ENCODE peak calls at places on chromosomes 16 and 17, in seven cellular contexts. One of them, this sample, is unnamed. For H3K36me3 and H3K4me1, the result is how much of the 10 kb centered on the place peaks cover.

GRCh38 chr17:57073626-57074025 is 11.4 kb upstream of the AKAP1 start:
- DNase-seq in GM23338: no peak
- DNase-seq in astrocyte: no peak
- DNase-seq in effector memory CD4-positive, alpha-beta T cell: no peak
- DNase-seq in cardiac muscle cell: no peak
- DNase-seq in mucosa of descending colon: no peak
- DNase-seq in OCI-LY7: no peak
- DNase-seq in this sample: no peak

GRCh38 chr17:68204736-68205135 is 43.1 kb upstream of the AMZ2 start:
- DNase-seq in GM23338: no peak
- DNase-seq in astrocyte: no peak
- DNase-seq in effector memory CD4-positive, alpha-beta T cell: no peak
- DNase-seq in cardiac muscle cell: no peak
- DNase-seq in mucosa of descending colon: no peak
- DNase-seq in OCI-LY7: peak
- DNase-seq in this sample: peak

GRCh38 chr17:28350271-28350670 is 7.1 kb downstream of the POLDIP2 start:
- DNase-seq in GM23338: no peak
- DNase-seq in astrocyte: no peak
- DNase-seq in effector memory CD4-positive, alpha-beta T cell: no peak
- DNase-seq in cardiac muscle cell: no peak
- DNase-seq in mucosa of descending colon: no peak
- DNase-seq in OCI-LY7: no peak
- DNase-seq in this sample: no peak

GRCh38 chr17:7590743-7591142 is 849 bp upstream of the SOX15 start:
- DNase-seq in GM23338: peak
- DNase-seq in astrocyte: peak
- DNase-seq in effector memory CD4-positive, alpha-beta T cell: no peak
- DNase-seq in cardiac muscle cell: no peak
- DNase-seq in mucosa of descending colon: no peak
- DNase-seq in OCI-LY7: no peak
- DNase-seq in this sample: no peak

GRCh38 chr17:48002920-48003685 is 32.2 kb downstream of the CDK5RAP3 start:
- DNase-seq in GM23338: peak
- DNase-seq in astrocyte: no peak
- DNase-seq in effector memory CD4-positive, alpha-beta T cell: no peak
- DNase-seq in cardiac muscle cell: no peak
- DNase-seq in mucosa of descending colon: no peak
- DNase-seq in OCI-LY7: no peak
- DNase-seq in this sample: no peak

GRCh38 chr17:59638553-59638952 is 18.9 kb downstream of the CLTC start:
- DNase-seq in GM23338: no peak
- DNase-seq in astrocyte: no peak
- DNase-seq in effector memory CD4-positive, alpha-beta T cell: no peak
- DNase-seq in cardiac muscle cell: no peak
- DNase-seq in mucosa of descending colon: no peak
- DNase-seq in OCI-LY7: no peak
- DNase-seq in this sample: no peak

GRCh38 chr16:84143081-84143480 is 1.9 kb downstream of the HSDL1 start:
- DNase-seq in GM23338: no peak
- DNase-seq in astrocyte: no peak
- DNase-seq in effector memory CD4-positive, alpha-beta T cell: no peak
- DNase-seq in cardiac muscle cell: no peak
- DNase-seq in mucosa of descending colon: no peak
- DNase-seq in OCI-LY7: no peak
- DNase-seq in this sample: no peak

GRCh38 chr16:57533366-57533617 is 3.1 kb downstream of the CCDC102A start:
- DNase-seq in GM23338: no peak
- DNase-seq in astrocyte: no peak
- DNase-seq in effector memory CD4-positive, alpha-beta T cell: no peak
- DNase-seq in cardiac muscle cell: no peak
- DNase-seq in mucosa of descending colon: no peak
- DNase-seq in OCI-LY7: no peak
- DNase-seq in this sample: no peak

GRCh38 chr16:87254271-87254670 is 62.9 kb downstream of the C16orf95 start:
- DNase-seq in GM23338: no peak
- DNase-seq in astrocyte: no peak
- DNase-seq in effector memory CD4-positive, alpha-beta T cell: no peak
- DNase-seq in cardiac muscle cell: no peak
- DNase-seq in mucosa of descending colon: no peak
- DNase-seq in OCI-LY7: no peak
- DNase-seq in this sample: no peak

GRCh38 chr16:12170103-12171025 is 193.8 kb downstream of the SNX29 start:
- DNase-seq in GM23338: no peak
- DNase-seq in astrocyte: peak
- DNase-seq in effector memory CD4-positive, alpha-beta T cell: no peak
- DNase-seq in cardiac muscle cell: peak
- DNase-seq in mucosa of descending colon: no peak
- DNase-seq in OCI-LY7: no peak
- DNase-seq in this sample: no peak

GRCh38 chr17:7910711-7911110 is 5.4 kb downstream of the RNF227 start:
- DNase-seq in GM23338: no peak
- DNase-seq in astrocyte: no peak
- DNase-seq in effector memory CD4-positive, alpha-beta T cell: no peak
- DNase-seq in cardiac muscle cell: no peak
- DNase-seq in mucosa of descending colon: no peak
- DNase-seq in OCI-LY7: no peak
- DNase-seq in this sample: no peak

GRCh38 chr16:16120382-16121184 is 102.7 kb downstream of the ABCC6 start:
- DNase-seq in GM23338: no peak
- DNase-seq in astrocyte: no peak
- DNase-seq in effector memory CD4-positive, alpha-beta T cell: no peak
- DNase-seq in cardiac muscle cell: peak
- DNase-seq in mucosa of descending colon: peak
- DNase-seq in OCI-LY7: no peak
- DNase-seq in this sample: no peak

GRCh38 chr16:29756654-29757053 is 10.9 kb upstream of the C16orf54 start:
- DNase-seq in GM23338: no peak
- DNase-seq in astrocyte: peak
- DNase-seq in effector memory CD4-positive, alpha-beta T cell: no peak
- DNase-seq in cardiac muscle cell: peak
- DNase-seq in mucosa of descending colon: no peak
- DNase-seq in OCI-LY7: no peak
- DNase-seq in this sample: no peak

GRCh38 chr17:56597495-56597990 is 4.0 kb downstream of the NOG start:
- DNase-seq in GM23338: peak
- DNase-seq in astrocyte: no peak
- DNase-seq in effector memory CD4-positive, alpha-beta T cell: no peak
- DNase-seq in cardiac muscle cell: no peak
- DNase-seq in mucosa of descending colon: no peak
- DNase-seq in OCI-LY7: no peak
- DNase-seq in this sample: peak

GRCh38 chr17:7475764-7476422 is 3.5 kb downstream of the ZBTB4 start:
- DNase-seq in GM23338: no peak
- DNase-seq in astrocyte: no peak
- DNase-seq in effector memory CD4-positive, alpha-beta T cell: no peak
- DNase-seq in cardiac muscle cell: no peak
- DNase-seq in mucosa of descending colon: peak
- DNase-seq in OCI-LY7: no peak
- DNase-seq in this sample: no peak

GRCh38 chr17:32490101-32490482 is 3.3 kb downstream of the CDK5R1 start:
- DNase-seq in GM23338: peak
- DNase-seq in astrocyte: no peak
- DNase-seq in effector memory CD4-positive, alpha-beta T cell: no peak
- DNase-seq in cardiac muscle cell: no peak
- DNase-seq in mucosa of descending colon: peak
- DNase-seq in OCI-LY7: no peak
- DNase-seq in this sample: no peak

GRCh38 chr16:53429221-53429943 is 4.9 kb upstream of the RBL2 start:
- DNase-seq in GM23338: no peak
- DNase-seq in astrocyte: peak
- DNase-seq in effector memory CD4-positive, alpha-beta T cell: no peak
- DNase-seq in cardiac muscle cell: peak
- DNase-seq in mucosa of descending colon: no peak
- DNase-seq in OCI-LY7: no peak
- DNase-seq in this sample: no peak

GRCh38 chr17:35716897-35717839 is 14.3 kb upstream of the RASL10B start:
- DNase-seq in GM23338: no peak
- DNase-seq in astrocyte: peak
- DNase-seq in effector memory CD4-positive, alpha-beta T cell: no peak
- DNase-seq in cardiac muscle cell: peak
- DNase-seq in mucosa of descending colon: no peak
- DNase-seq in OCI-LY7: no peak
- DNase-seq in this sample: no peak
- H3K36me3 ChIP-seq in GM23338: under half
- H3K36me3 ChIP-seq in astrocyte: under half
- H3K36me3 ChIP-seq in effector memory CD4-positive, alpha-beta T cell: under half
- H3K36me3 ChIP-seq in cardiac muscle cell: under half
- H3K36me3 ChIP-seq in mucosa of descending colon: under half
- H3K36me3 ChIP-seq in OCI-LY7: under half
- H3K36me3 ChIP-seq in this sample: half or more

GRCh38 chr17:33929181-33929724 is 325.8 kb upstream of the CCL2 start:
- DNase-seq in GM23338: peak
- DNase-seq in astrocyte: no peak
- DNase-seq in effector memory CD4-positive, alpha-beta T cell: no peak
- DNase-seq in cardiac muscle cell: no peak
- DNase-seq in mucosa of descending colon: no peak
- DNase-seq in OCI-LY7: no peak
- DNase-seq in this sample: no peak
- H3K4me1 ChIP-seq in GM23338: under half
- H3K4me1 ChIP-seq in astrocyte: under half
- H3K4me1 ChIP-seq in effector memory CD4-positive, alpha-beta T cell: under half
- H3K4me1 ChIP-seq in cardiac muscle cell: under half
- H3K4me1 ChIP-seq in mucosa of descending colon: under half
- H3K4me1 ChIP-seq in OCI-LY7: under half
- H3K4me1 ChIP-seq in this sample: under half

DNA sequence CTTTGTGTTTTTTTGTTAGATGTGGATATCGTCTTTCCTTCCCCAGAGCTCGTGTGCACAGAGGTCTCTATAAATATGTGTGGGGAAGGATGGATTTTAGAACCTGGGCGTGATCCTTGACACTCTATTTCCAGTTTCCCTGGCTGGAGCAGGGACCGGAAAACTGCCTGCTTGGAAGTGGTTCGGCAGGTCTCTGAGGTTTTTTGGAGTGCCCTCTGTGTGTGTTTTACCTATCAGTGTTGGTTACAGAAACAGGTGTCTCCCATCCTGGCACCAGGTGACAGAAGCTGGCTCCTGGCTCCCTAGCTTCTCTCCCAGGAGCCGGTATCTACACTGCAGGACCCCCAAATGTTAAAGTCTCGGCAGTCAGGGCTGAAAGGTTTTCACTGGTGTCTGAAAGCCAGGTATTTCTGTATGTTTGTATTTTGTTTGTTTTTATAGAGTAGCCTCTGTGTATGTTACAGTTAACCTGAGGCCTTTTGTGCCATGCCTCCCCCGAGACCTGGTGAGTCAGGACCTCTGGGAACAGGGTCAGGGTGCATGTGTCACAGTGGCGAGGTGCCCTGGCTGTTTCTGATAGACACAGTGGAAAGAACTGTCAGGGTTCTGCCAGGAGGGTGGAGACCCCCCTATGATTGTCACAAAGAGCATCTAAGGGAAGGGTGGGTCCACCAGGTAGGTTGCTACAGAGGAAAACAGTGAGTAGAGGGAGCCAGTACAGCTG is 31.3 kb downstream of the ZC3H18 start:
- DNase-seq in GM23338: no peak
- DNase-seq in astrocyte: no peak
- DNase-seq in effector memory CD4-positive, alpha-beta T cell: no peak
- DNase-seq in cardiac muscle cell: no peak
- DNase-seq in mucosa of descending colon: no peak
- DNase-seq in OCI-LY7: no peak
- DNase-seq in this sample: no peak
- H3K36me3 ChIP-seq in GM23338: under half
- H3K36me3 ChIP-seq in astrocyte: under half
- H3K36me3 ChIP-seq in effector memory CD4-positive, alpha-beta T cell: half or more
- H3K36me3 ChIP-seq in cardiac muscle cell: under half
- H3K36me3 ChIP-seq in mucosa of descending colon: under half
- H3K36me3 ChIP-seq in OCI-LY7: half or more
- H3K36me3 ChIP-seq in this sample: under half

GRCh38 chr17:75555679-75556153 is 30.2 kb downstream of the LLGL2 start:
- DNase-seq in GM23338: no peak
- DNase-seq in astrocyte: no peak
- DNase-seq in effector memory CD4-positive, alpha-beta T cell: no peak
- DNase-seq in cardiac muscle cell: no peak
- DNase-seq in mucosa of descending colon: no peak
- DNase-seq in OCI-LY7: no peak
- DNase-seq in this sample: peak
- H3K4me1 ChIP-seq in GM23338: under half
- H3K4me1 ChIP-seq in astrocyte: under half
- H3K4me1 ChIP-seq in effector memory CD4-positive, alpha-beta T cell: under half
- H3K4me1 ChIP-seq in cardiac muscle cell: under half
- H3K4me1 ChIP-seq in mucosa of descending colon: under half
- H3K4me1 ChIP-seq in OCI-LY7: under half
- H3K4me1 ChIP-seq in this sample: under half

GRCh38 chr16:1319041-1319440 is 9.6 kb downstream of the UBE2I start:
- DNase-seq in GM23338: no peak
- DNase-seq in astrocyte: no peak
- DNase-seq in effector memory CD4-positive, alpha-beta T cell: no peak
- DNase-seq in cardiac muscle cell: no peak
- DNase-seq in mucosa of descending colon: no peak
- DNase-seq in OCI-LY7: no peak
- DNase-seq in this sample: no peak

GRCh38 chr16:1320658-1321240 is 11.3 kb downstream of the UBE2I start:
- DNase-seq in GM23338: no peak
- DNase-seq in astrocyte: no peak
- DNase-seq in effector memory CD4-positive, alpha-beta T cell: no peak
- DNase-seq in cardiac muscle cell: no peak
- DNase-seq in mucosa of descending colon: no peak
- DNase-seq in OCI-LY7: no peak
- DNase-seq in this sample: no peak

GRCh38 chr16:1316033-1316405 is 6.6 kb downstream of the UBE2I start:
- DNase-seq in GM23338: no peak
- DNase-seq in astrocyte: no peak
- DNase-seq in effector memory CD4-positive, alpha-beta T cell: no peak
- DNase-seq in cardiac muscle cell: no peak
- DNase-seq in mucosa of descending colon: no peak
- DNase-seq in OCI-LY7: no peak
- DNase-seq in this sample: no peak

GRCh38 chr16:1317479-1318267 is 8.2 kb downstream of the UBE2I start:
- DNase-seq in GM23338: no peak
- DNase-seq in astrocyte: no peak
- DNase-seq in effector memory CD4-positive, alpha-beta T cell: no peak
- DNase-seq in cardiac muscle cell: no peak
- DNase-seq in mucosa of descending colon: no peak
- DNase-seq in OCI-LY7: no peak
- DNase-seq in this sample: no peak

GRCh38 chr16:1318268-1318545 is 8.8 kb downstream of the UBE2I start:
- DNase-seq in GM23338: no peak
- DNase-seq in astrocyte: no peak
- DNase-seq in effector memory CD4-positive, alpha-beta T cell: no peak
- DNase-seq in cardiac muscle cell: no peak
- DNase-seq in mucosa of descending colon: no peak
- DNase-seq in OCI-LY7: no peak
- DNase-seq in this sample: no peak
- H3K36me3 ChIP-seq in GM23338: under half
- H3K36me3 ChIP-seq in astrocyte: under half
- H3K36me3 ChIP-seq in effector memory CD4-positive, alpha-beta T cell: half or more
- H3K36me3 ChIP-seq in cardiac muscle cell: half or more
- H3K36me3 ChIP-seq in mucosa of descending colon: half or more
- H3K36me3 ChIP-seq in OCI-LY7: half or more
- H3K36me3 ChIP-seq in this sample: half or more

GRCh38 chr17:74565116-74565515 is 2.2 kb downstream of the CD300H start:
- DNase-seq in GM23338: no peak
- DNase-seq in astrocyte: no peak
- DNase-seq in effector memory CD4-positive, alpha-beta T cell: no peak
- DNase-seq in cardiac muscle cell: no peak
- DNase-seq in mucosa of descending colon: no peak
- DNase-seq in OCI-LY7: no peak
- DNase-seq in this sample: no peak
- H3K4me1 ChIP-seq in GM23338: under half
- H3K4me1 ChIP-seq in astrocyte: under half
- H3K4me1 ChIP-seq in effector memory CD4-positive, alpha-beta T cell: under half
- H3K4me1 ChIP-seq in cardiac muscle cell: under half
- H3K4me1 ChIP-seq in mucosa of descending colon: under half
- H3K4me1 ChIP-seq in OCI-LY7: under half
- H3K4me1 ChIP-seq in this sample: under half

GRCh38 chr17:42346473-42346872 is 41.8 kb downstream of the STAT3 start:
- DNase-seq in GM23338: no peak
- DNase-seq in astrocyte: no peak
- DNase-seq in effector memory CD4-positive, alpha-beta T cell: no peak
- DNase-seq in cardiac muscle cell: no peak
- DNase-seq in mucosa of descending colon: no peak
- DNase-seq in OCI-LY7: no peak
- DNase-seq in this sample: no peak
- H3K36me3 ChIP-seq in GM23338: under half
- H3K36me3 ChIP-seq in astrocyte: under half
- H3K36me3 ChIP-seq in effector memory CD4-positive, alpha-beta T cell: under half
- H3K36me3 ChIP-seq in cardiac muscle cell: under half
- H3K36me3 ChIP-seq in mucosa of descending colon: under half
- H3K36me3 ChIP-seq in OCI-LY7: under half
- H3K36me3 ChIP-seq in this sample: under half